ENCODE peak calls at places on chromosomes 2 and 18, in seven cellular contexts. O is iPS DF 6.9; Z is IMR-90; S is CD8-positive, alpha-beta T cell; G is upper lobe of right lung; T is BE2C; R is heart right ventricle. U is an unnamed sample. For H3K9me3, the result is how much of the 10 kb centered on the place peaks cover.

GRCh38 chr2:53230691-53231090 is 536.9 kb upstream of the CHAC2 start:
- DNase-seq in O (no peak), Z (no peak), S (no peak), G (no peak), T (no peak), R (no peak), U (no peak)

GRCh38 chr2:229852565-229852964 is 69.2 kb downstream of the TRIP12 start:
- DNase-seq in O (no peak), Z (peak), S (peak), G (no peak), T (no peak), R (no peak), U (peak)

GRCh38 chr2:43519711-43520221 is 76.1 kb downstream of the THADA start:
- DNase-seq in O (no peak), Z (peak), S (no peak), G (no peak), T (no peak), R (no peak), U (no peak)

GRCh38 chr2:229164545-229165249 is 106.4 kb downstream of the PID1 start:
- DNase-seq in O (no peak), Z (peak), S (no peak), G (no peak), T (no peak), R (no peak), U (no peak)

GRCh38 chr2:226652388-226652787 is 147.2 kb downstream of the IRS1 start:
- DNase-seq in O (no peak), Z (peak), S (no peak), G (no peak), T (no peak), R (no peak), U (no peak)

GRCh38 chr2:162524192-162524591 is 180.3 kb downstream of the GCA start:
- DNase-seq in O (peak), Z (no peak), S (no peak), G (no peak), T (no peak), R (no peak), U (no peak)

GRCh38 chr18:50819027-50819726 is 639 bp downstream of the MRO start:
- DNase-seq in O (no peak), Z (no peak), S (no peak), G (peak), T (peak), R (peak), U (no peak)

GRCh38 chr2:126527836-126528490 is 128.0 kb upstream of the GYPC start:
- DNase-seq in O (peak), Z (peak), S (peak), G (no peak), T (peak), R (peak), U (peak)

GRCh38 chr2:219719521-219719920 is 92.1 kb downstream of the SLC4A3 start:
- DNase-seq in O (no peak), Z (no peak), S (no peak), G (no peak), T (no peak), R (no peak), U (no peak)

DNA sequence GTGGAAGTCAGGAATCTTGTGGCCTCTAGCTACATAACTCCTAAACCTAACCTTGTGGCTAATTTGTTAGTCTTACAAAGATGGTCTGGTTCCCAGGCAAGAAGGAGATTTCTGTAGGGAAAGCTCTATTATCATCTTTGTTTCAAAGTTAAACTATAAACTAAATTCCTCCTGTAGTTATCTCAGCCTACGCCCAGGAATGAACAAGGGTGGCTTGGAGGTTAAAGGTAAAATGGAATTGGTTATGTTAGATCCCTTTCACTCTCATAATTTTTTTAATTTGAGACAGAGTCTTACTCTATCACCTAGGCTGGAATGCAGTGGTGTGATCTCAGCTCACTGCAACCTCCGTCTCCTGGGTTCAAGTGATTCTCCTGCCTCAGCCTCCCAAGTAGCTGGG is 24.6 kb upstream of the PDK1 start:
- DNase-seq in O (no peak), Z (no peak), S (no peak), G (no peak), T (no peak), R (no peak), U (no peak)
- H3K9me3 ChIP-seq in O (under half), Z (under half), S (under half), G (under half), T (under half), R (under half), U (under half)

DNA sequence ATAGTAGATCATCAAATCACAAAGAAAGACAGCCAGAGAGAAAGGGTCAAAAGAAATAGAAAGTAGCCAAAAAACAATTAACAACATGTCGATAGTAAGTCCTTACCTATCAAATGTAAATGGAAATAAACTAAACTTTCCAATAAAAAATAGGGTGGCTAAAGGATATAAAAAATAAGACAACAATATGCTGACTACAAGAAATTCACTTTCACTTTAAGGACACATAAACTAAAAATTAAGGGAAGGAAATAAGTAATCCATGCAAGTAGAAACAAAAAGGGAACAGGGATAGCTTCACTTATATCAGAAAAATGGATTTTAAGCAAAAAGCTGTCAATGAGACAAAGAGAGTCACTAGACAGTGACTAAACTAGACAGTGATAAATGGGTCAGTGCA is 903.9 kb upstream of the ZEB2 start:
- DNase-seq in O (no peak), Z (no peak), S (no peak), G (no peak), T (no peak), R (no peak), U (no peak)
- H3K9me3 ChIP-seq in O (under half), Z (under half), S (under half), G (under half), T (under half), R (under half), U (under half)

GRCh38 chr2:6845903-6846302 is 19.8 kb downstream of the CMPK2 start:
- DNase-seq in O (no peak), Z (no peak), S (no peak), G (no peak), T (no peak), R (no peak), U (no peak)
- H3K9me3 ChIP-seq in O (under half), Z (under half), S (under half), G (half or more), T (under half), R (half or more), U (half or more)

GRCh38 chr18:55996726-55997125 is 408.7 kb upstream of the TCF4 start:
- DNase-seq in O (no peak), Z (no peak), S (no peak), G (no peak), T (no peak), R (no peak), U (no peak)

GRCh38 chr18:56000041-56000440 is 412.0 kb upstream of the TCF4 start:
- DNase-seq in O (no peak), Z (no peak), S (no peak), G (no peak), T (no peak), R (no peak), U (no peak)

GRCh38 chr18:55999641-56000040 is 411.6 kb upstream of the TCF4 start:
- DNase-seq in O (no peak), Z (no peak), S (no peak), G (no peak), T (no peak), R (no peak), U (no peak)

GRCh38 chr18:55998071-55998522 is 410.1 kb upstream of the TCF4 start:
- DNase-seq in O (no peak), Z (peak), S (no peak), G (no peak), T (peak), R (no peak), U (no peak)

GRCh38 chr18:55997156-55997561 is 409.2 kb upstream of the TCF4 start:
- DNase-seq in O (no peak), Z (no peak), S (no peak), G (no peak), T (no peak), R (no peak), U (no peak)
- H3K9me3 ChIP-seq in O (under half), Z (under half), S (under half), G (under half), T (under half), R (under half), U (under half)

GRCh38 chr2:112033600-112033999 is 21.5 kb upstream of the TMEM87B start:
- DNase-seq in O (no peak), Z (peak), S (no peak), G (no peak), T (no peak), R (no peak), U (no peak)
- H3K9me3 ChIP-seq in O (under half), Z (under half), S (under half), G (under half), T (under half), R (under half), U (under half)

GRCh38 chr2:196131384-196131861 is 40.0 kb downstream of the STK17B start:
- DNase-seq in O (peak), Z (peak), S (peak), G (no peak), T (peak), R (no peak), U (no peak)
- H3K9me3 ChIP-seq in O (under half), Z (under half), S (under half), G (under half), T (under half), R (under half), U (half or more)

DNA sequence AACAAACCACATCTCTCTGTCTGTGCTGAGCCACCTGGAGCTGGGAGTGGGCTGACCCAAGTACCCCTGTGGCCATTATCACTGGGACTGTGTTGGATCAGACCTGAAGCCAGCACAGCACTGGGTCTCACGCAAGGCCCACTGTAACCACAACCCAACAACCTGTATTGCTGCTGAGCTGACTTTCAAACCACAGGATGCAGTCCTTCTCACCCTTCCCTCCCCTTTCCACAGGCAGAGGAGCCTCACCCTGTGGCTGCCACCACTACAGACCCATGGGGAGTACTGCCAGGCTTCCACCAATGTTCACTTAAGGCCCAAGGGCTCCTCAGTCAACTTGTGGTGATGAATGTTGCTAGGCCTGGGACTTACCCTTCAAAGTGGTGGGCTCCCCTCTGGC is 135.7 kb downstream of the DIS3L2 start:
- DNase-seq in O (no peak), Z (no peak), S (no peak), G (no peak), T (no peak), R (no peak), U (no peak)
- H3K9me3 ChIP-seq in O (under half), Z (under half), S (under half), G (under half), T (under half), R (under half), U (under half)

GRCh38 chr2:34664266-34664665 is 1065.2 kb upstream of the FAM98A start:
- DNase-seq in O (no peak), Z (no peak), S (no peak), G (no peak), T (no peak), R (no peak), U (no peak)

GRCh38 chr2:34663314-34663713 is 1064.2 kb upstream of the FAM98A start:
- DNase-seq in O (no peak), Z (no peak), S (no peak), G (no peak), T (no peak), R (no peak), U (no peak)
- H3K9me3 ChIP-seq in O (under half), Z (under half), S (under half), G (under half), T (under half), R (under half), U (under half)

U was measured in naive thymus-derived CD4-positive, alpha-beta T cell.